ENCODE peak calls at places on chromosome 22, in ten cellular contexts. V is adrenal gland; T is substantia nigra; F is HTR-8/SVneo; S is prostate gland; Y is H7; B is ACHN; Q is amniotic stem cell; H is stimulated activated CD4-positive, alpha-beta T cell treated with anti-CD3 and anti-CD28 coated beads, Interleukin-2, amount 100 ng/mL, for 4 hours; R is Calu3. U is an unnamed sample.

GRCh38 chr22:37259540-37260029 is 15.5 kb upstream of the RAC2 start:
- DNase-seq in V (peak; percentile 23), T (no peak), F (peak; percentile 28), S (no peak), Y (peak; percentile 67), B (peak; percentile 75), Q (no peak), H (no peak), R (no peak), U (no peak)

GRCh38 chr22:32327066-32327465 is 30.6 kb upstream of the RFPL3 start:
- DNase-seq in V (no peak), T (no peak), F (no peak), S (no peak), Y (no peak), B (no peak), Q (no peak), H (no peak), R (peak; percentile 20), U (no peak)

GRCh38 chr22:20013382-20013871 is 3.2 kb downstream of the ARVCF start:
- DNase-seq in V (peak; percentile 48), T (peak; percentile 57), F (peak; percentile 53), S (no peak), Y (peak; percentile 95), B (peak; percentile 17), Q (no peak), H (no peak), R (peak; percentile 73), U (no peak)

GRCh38 chr22:45435544-45436139 is 22.1 kb downstream of the RIBC2 start:
- DNase-seq in V (peak; percentile 93), T (peak; percentile 73), F (peak; percentile 85), S (peak; percentile 92), Y (peak; percentile 90), B (peak; percentile 77), Q (peak; percentile 68), H (peak; percentile 69), R (peak; percentile 87), U (peak; percentile 77)

GRCh38 chr22:45550416-45550815 is 47.7 kb downstream of the FBLN1 start:
- DNase-seq in V (no peak), T (no peak), F (no peak), S (no peak), Y (peak; percentile 25), B (no peak), Q (no peak), H (no peak), R (no peak), U (no peak)

GRCh38 chr22:46267431-46268279 is at the start of gene TTC38:
- DNase-seq in V (peak; percentile 97), T (peak; percentile 89), F (peak; percentile 94), S (peak; percentile 92), Y (peak; percentile 99), B (peak; percentile 74), Q (peak; percentile 33), H (peak; percentile 22), R (peak; percentile 90), U (peak; percentile 23)

GRCh38 chr22:49721211-49721763 is 106.4 kb downstream of the BRD1 start:
- DNase-seq in V (no peak), T (no peak), F (no peak), S (no peak), Y (peak; percentile 35), B (no peak), Q (no peak), H (no peak), R (no peak), U (no peak)

GRCh38 chr22:31628969-31629723 is 32.9 kb downstream of the PISD start:
- DNase-seq in V (no peak), T (no peak), F (no peak), S (no peak), Y (peak; percentile 72), B (no peak), Q (no peak), H (peak; percentile 36), R (no peak), U (peak; percentile 26)

GRCh38 chr22:45163074-45163416 is 680 bp upstream of the NUP50 start:
- DNase-seq in V (peak; percentile 58), T (no peak), F (peak; percentile 31), S (no peak), Y (no peak), B (peak; percentile 32), Q (no peak), H (no peak), R (peak; percentile 36), U (no peak)

GRCh38 chr22:35684270-35684700 is 33.4 kb upstream of the APOL5 start:
- DNase-seq in V (peak; percentile 34), T (peak; percentile 7), F (no peak), S (no peak), Y (peak; percentile 24), B (peak; percentile 12), Q (no peak), H (no peak), R (peak; percentile 10), U (no peak)

GRCh38 chr22:23862103-23862502 is 4.4 kb downstream of the SLC2A11 start:
- DNase-seq in V (peak; percentile 63), T (peak; percentile 20), F (peak; percentile 61), S (peak; percentile 27), Y (peak; percentile 85), B (peak; percentile 44), Q (peak; percentile 9), H (no peak), R (peak; percentile 60), U (no peak)

GRCh38 chr22:38073150-38074130 is 10.5 kb downstream of the SLC16A8 start:
- DNase-seq in V (no peak), T (no peak), F (no peak), S (no peak), Y (peak; percentile 40), B (no peak), Q (no peak), H (no peak), R (no peak), U (no peak)

GRCh38 chr22:23767673-23768548 is at the start of gene CHCHD10:
- DNase-seq in V (peak; percentile 89), T (peak; percentile 88), F (peak; percentile 71), S (peak; percentile 81), Y (peak; percentile 97), B (peak; percentile 72), Q (peak; percentile 47), H (peak; percentile 59), R (peak; percentile 90), U (peak; percentile 70)

GRCh38 chr22:25448435-25449051 is 115.9 kb upstream of the GRK3 start:
- DNase-seq in V (no peak), T (peak; percentile 6), F (no peak), S (no peak), Y (peak; percentile 61), B (peak; percentile 7), Q (no peak), H (no peak), R (peak; percentile 12), U (no peak)

GRCh38 chr22:20299736-20300136 is 20.1 kb downstream of the DGCR6L start:
- DNase-seq in V (peak; percentile 54), T (no peak), F (no peak), S (no peak), Y (no peak), B (peak; percentile 36), Q (no peak), H (no peak), R (no peak), U (no peak)

GRCh38 chr22:24338701-24339451 is 68.2 kb downstream of the SPECC1L start:
- DNase-seq in V (peak; percentile 69), T (no peak), F (no peak), S (no peak), Y (peak; percentile 32), B (no peak), Q (no peak), H (no peak), R (no peak), U (no peak)

GRCh38 chr22:48746789-48747425 is 1080.8 kb downstream of the BRD1 start:
- DNase-seq in V (no peak), T (no peak), F (no peak), S (peak; percentile 2), Y (no peak), B (no peak), Q (no peak), H (no peak), R (no peak), U (no peak)